ENCODE peak calls at places on chromosomes 13 and 19, in seven cellular contexts. One of them, this sample, is unnamed. For H3K27me3, the result is how much of the 10 kb centered on the place peaks cover.

GRCh38 chr19:53642381-53643099 is 10.7 kb downstream of the DPRX start:
- DNase-seq in H1: no peak
- DNase-seq in suprapubic skin: no peak
- DNase-seq in body of pancreas: no peak
- DNase-seq in hepatocyte: no peak
- DNase-seq in neural progenitor cell: no peak
- DNase-seq in astrocyte: no peak
- DNase-seq in this sample: peak

GRCh38 chr19:1045247-1045603 is 5.3 kb downstream of the ABCA7 start:
- DNase-seq in H1: peak
- DNase-seq in neural progenitor cell: peak
- DNase-seq in body of pancreas: peak
- DNase-seq in astrocyte: no peak
- DNase-seq in hepatocyte: no peak
- DNase-seq in suprapubic skin: no peak
- DNase-seq in this sample: peak

GRCh38 chr13:80825276-80825675 is 484.4 kb upstream of the SPRY2 start:
- DNase-seq in astrocyte: no peak
- DNase-seq in H1: no peak
- DNase-seq in neural progenitor cell: no peak
- DNase-seq in suprapubic skin: no peak
- DNase-seq in hepatocyte: no peak
- DNase-seq in body of pancreas: no peak
- DNase-seq in this sample: no peak

GRCh38 chr19:55305491-55305890 is 19.6 kb downstream of the TMEM150B start:
- DNase-seq in neural progenitor cell: peak
- DNase-seq in hepatocyte: no peak
- DNase-seq in suprapubic skin: no peak
- DNase-seq in H1: peak
- DNase-seq in body of pancreas: peak
- DNase-seq in astrocyte: no peak
- DNase-seq in this sample: peak

GRCh38 chr13:97434417-97435296 is 688 bp downstream of the RAP2A start:
- DNase-seq in H1: peak
- DNase-seq in body of pancreas: peak
- DNase-seq in suprapubic skin: peak
- DNase-seq in hepatocyte: no peak
- DNase-seq in neural progenitor cell: no peak
- DNase-seq in astrocyte: peak
- DNase-seq in this sample: no peak

GRCh38 chr19:39104104-39104708 is 20.0 kb downstream of the ACP7 start:
- DNase-seq in body of pancreas: no peak
- DNase-seq in hepatocyte: no peak
- DNase-seq in astrocyte: no peak
- DNase-seq in neural progenitor cell: no peak
- DNase-seq in H1: no peak
- DNase-seq in suprapubic skin: no peak
- DNase-seq in this sample: no peak

GRCh38 chr13:112740502-112741131 is 50.8 kb downstream of the ATP11A start:
- DNase-seq in hepatocyte: peak
- DNase-seq in body of pancreas: peak
- DNase-seq in suprapubic skin: peak
- DNase-seq in astrocyte: peak
- DNase-seq in neural progenitor cell: no peak
- DNase-seq in H1: no peak
- DNase-seq in this sample: no peak

GRCh38 chr19:2059422-2060201 is 8.6 kb upstream of the MKNK2 start:
- DNase-seq in neural progenitor cell: peak
- DNase-seq in hepatocyte: peak
- DNase-seq in body of pancreas: peak
- DNase-seq in H1: no peak
- DNase-seq in suprapubic skin: peak
- DNase-seq in astrocyte: peak
- DNase-seq in this sample: peak

GRCh38 chr13:93752506-93752905 is 525.9 kb downstream of the GPC6 start:
- DNase-seq in suprapubic skin: no peak
- DNase-seq in body of pancreas: no peak
- DNase-seq in astrocyte: no peak
- DNase-seq in hepatocyte: no peak
- DNase-seq in neural progenitor cell: no peak
- DNase-seq in H1: no peak
- DNase-seq in this sample: no peak

GRCh38 chr19:29662604-29663404 is 2.5 kb upstream of the PLEKHF1 start:
- DNase-seq in astrocyte: peak
- DNase-seq in H1: no peak
- DNase-seq in neural progenitor cell: no peak
- DNase-seq in suprapubic skin: peak
- DNase-seq in body of pancreas: peak
- DNase-seq in hepatocyte: peak
- DNase-seq in this sample: no peak

GRCh38 chr19:51690359-51691121 is 2.6 kb upstream of the SPACA6 start:
- DNase-seq in H1: peak
- DNase-seq in suprapubic skin: peak
- DNase-seq in neural progenitor cell: peak
- DNase-seq in body of pancreas: peak
- DNase-seq in hepatocyte: peak
- DNase-seq in astrocyte: peak
- DNase-seq in this sample: no peak

GRCh38 chr19:17184381-17184841 is 30.7 kb upstream of the USE1 start:
- DNase-seq in suprapubic skin: no peak
- DNase-seq in neural progenitor cell: no peak
- DNase-seq in astrocyte: no peak
- DNase-seq in hepatocyte: no peak
- DNase-seq in H1: no peak
- DNase-seq in body of pancreas: no peak
- DNase-seq in this sample: no peak

GRCh38 chr19:7211191-7211988 is 82.8 kb downstream of the INSR start:
- DNase-seq in H1: no peak
- DNase-seq in astrocyte: peak
- DNase-seq in body of pancreas: peak
- DNase-seq in hepatocyte: peak
- DNase-seq in suprapubic skin: no peak
- DNase-seq in neural progenitor cell: no peak
- DNase-seq in this sample: no peak
- H3K4me3 ChIP-seq in H1: no peak
- H3K4me3 ChIP-seq in astrocyte: no peak
- H3K4me3 ChIP-seq in body of pancreas: no peak
- H3K4me3 ChIP-seq in hepatocyte: no peak
- H3K4me3 ChIP-seq in suprapubic skin: no peak
- H3K4me3 ChIP-seq in neural progenitor cell: no peak
- H3K4me3 ChIP-seq in this sample: no peak

DNA sequence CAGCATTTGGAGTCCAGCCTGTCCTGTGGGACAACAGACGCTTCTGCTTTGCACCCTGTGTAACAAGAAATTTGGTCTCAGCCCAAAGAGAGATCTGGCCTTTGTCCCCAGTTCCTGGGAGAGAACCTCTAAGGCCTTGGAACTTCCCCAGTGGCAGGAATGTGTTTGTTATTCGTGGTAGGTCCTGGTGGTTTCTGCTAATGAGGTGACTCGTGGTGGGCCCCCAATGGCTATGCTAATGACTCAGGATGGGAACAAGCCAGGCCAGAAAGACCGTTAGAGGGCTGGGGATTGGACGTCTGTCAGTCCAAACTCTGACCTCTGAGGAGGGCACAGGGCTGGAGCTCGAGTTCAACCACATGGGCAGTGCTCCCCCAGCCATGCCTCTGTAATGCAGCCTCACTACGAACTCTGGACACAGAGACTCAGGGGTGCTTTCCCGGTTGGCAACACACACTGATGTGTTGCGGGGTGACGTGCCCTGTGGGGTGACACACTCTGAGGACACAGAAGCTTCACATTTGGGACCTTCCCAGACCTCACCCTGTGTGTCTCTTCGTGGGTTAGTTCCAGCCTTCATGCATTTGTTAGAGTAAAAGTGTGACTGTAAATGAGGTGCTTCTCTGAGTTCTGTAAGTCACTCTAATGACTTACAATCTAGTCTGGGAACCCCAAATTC is 38.9 kb downstream of the TEX29 start:
- DNase-seq in suprapubic skin: no peak
- DNase-seq in H1: peak
- DNase-seq in hepatocyte: no peak
- DNase-seq in astrocyte: no peak
- DNase-seq in body of pancreas: no peak
- DNase-seq in neural progenitor cell: peak
- DNase-seq in this sample: no peak
- TF ChIP-seq CTCF in suprapubic skin: no peak
- TF ChIP-seq CTCF in H1: peak
- TF ChIP-seq CTCF in hepatocyte: peak
- TF ChIP-seq CTCF in astrocyte: no peak
- TF ChIP-seq CTCF in body of pancreas: no peak
- TF ChIP-seq CTCF in neural progenitor cell: peak
- TF ChIP-seq CTCF in this sample: no peak

GRCh38 chr19:43724896-43725295 is 9.0 kb downstream of the IRGC start:
- DNase-seq in astrocyte: no peak
- DNase-seq in neural progenitor cell: no peak
- DNase-seq in body of pancreas: no peak
- DNase-seq in hepatocyte: no peak
- DNase-seq in H1: no peak
- DNase-seq in suprapubic skin: no peak
- DNase-seq in this sample: no peak
- H3K27me3 ChIP-seq in astrocyte: under half
- H3K27me3 ChIP-seq in neural progenitor cell: under half
- H3K27me3 ChIP-seq in body of pancreas: under half
- H3K27me3 ChIP-seq in hepatocyte: under half
- H3K27me3 ChIP-seq in H1: under half
- H3K27me3 ChIP-seq in suprapubic skin: under half
- H3K27me3 ChIP-seq in this sample: under half

GRCh38 chr13:41291246-41291645 is 19.8 kb upstream of the NAA16 start:
- DNase-seq in neural progenitor cell: no peak
- DNase-seq in hepatocyte: no peak
- DNase-seq in astrocyte: no peak
- DNase-seq in H1: no peak
- DNase-seq in suprapubic skin: no peak
- DNase-seq in body of pancreas: no peak
- DNase-seq in this sample: no peak
- H3K4me3 ChIP-seq in neural progenitor cell: no peak
- H3K4me3 ChIP-seq in hepatocyte: no peak
- H3K4me3 ChIP-seq in astrocyte: no peak
- H3K4me3 ChIP-seq in H1: no peak
- H3K4me3 ChIP-seq in suprapubic skin: no peak
- H3K4me3 ChIP-seq in body of pancreas: no peak
- H3K4me3 ChIP-seq in this sample: no peak

DNA sequence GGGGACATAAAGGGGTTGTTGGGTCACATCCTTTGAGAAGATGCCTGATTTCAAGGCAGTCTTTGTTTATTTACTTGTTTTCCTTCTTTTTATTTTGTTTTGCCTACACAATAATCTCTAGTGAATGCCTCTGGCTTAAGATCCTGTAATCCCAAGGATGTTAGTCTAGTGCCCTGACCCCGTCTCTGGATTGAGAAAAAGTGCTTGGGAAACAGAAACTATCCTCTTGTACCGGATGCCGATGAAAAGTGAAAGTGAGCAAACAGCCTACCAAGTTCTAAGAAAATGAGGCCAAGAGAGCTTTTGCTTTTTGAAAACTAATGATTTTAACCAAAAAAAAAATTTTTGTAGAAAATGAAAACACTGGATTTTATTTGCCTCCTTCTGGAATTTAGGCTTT is 42.1 kb upstream of the C1QTNF9 start:
- DNase-seq in hepatocyte: no peak
- DNase-seq in H1: no peak
- DNase-seq in body of pancreas: no peak
- DNase-seq in suprapubic skin: no peak
- DNase-seq in astrocyte: no peak
- DNase-seq in neural progenitor cell: no peak
- DNase-seq in this sample: no peak
- TF ChIP-seq CTCF in hepatocyte: no peak
- TF ChIP-seq CTCF in H1: no peak
- TF ChIP-seq CTCF in body of pancreas: no peak
- TF ChIP-seq CTCF in suprapubic skin: no peak
- TF ChIP-seq CTCF in astrocyte: no peak
- TF ChIP-seq CTCF in neural progenitor cell: no peak
- TF ChIP-seq CTCF in this sample: no peak

GRCh38 chr19:18603958-18604819 is 2.4 kb downstream of the CRLF1 start:
- DNase-seq in astrocyte: no peak
- DNase-seq in hepatocyte: no peak
- DNase-seq in suprapubic skin: no peak
- DNase-seq in body of pancreas: no peak
- DNase-seq in neural progenitor cell: peak
- DNase-seq in H1: peak
- DNase-seq in this sample: no peak

GRCh38 chr19:18603255-18603957 is 3.2 kb downstream of the CRLF1 start:
- DNase-seq in astrocyte: no peak
- DNase-seq in suprapubic skin: no peak
- DNase-seq in H1: peak
- DNase-seq in hepatocyte: no peak
- DNase-seq in body of pancreas: no peak
- DNase-seq in neural progenitor cell: peak
- DNase-seq in this sample: no peak

GRCh38 chr19:18605546-18606280 is 886 bp downstream of the CRLF1 start:
- DNase-seq in neural progenitor cell: peak
- DNase-seq in hepatocyte: no peak
- DNase-seq in H1: no peak
- DNase-seq in suprapubic skin: no peak
- DNase-seq in body of pancreas: no peak
- DNase-seq in astrocyte: no peak
- DNase-seq in this sample: no peak

GRCh38 chr19:18605196-18605545 is 1.4 kb downstream of the CRLF1 start:
- DNase-seq in neural progenitor cell: no peak
- DNase-seq in H1: no peak
- DNase-seq in body of pancreas: no peak
- DNase-seq in hepatocyte: no peak
- DNase-seq in suprapubic skin: no peak
- DNase-seq in astrocyte: no peak
- DNase-seq in this sample: no peak

DNA sequence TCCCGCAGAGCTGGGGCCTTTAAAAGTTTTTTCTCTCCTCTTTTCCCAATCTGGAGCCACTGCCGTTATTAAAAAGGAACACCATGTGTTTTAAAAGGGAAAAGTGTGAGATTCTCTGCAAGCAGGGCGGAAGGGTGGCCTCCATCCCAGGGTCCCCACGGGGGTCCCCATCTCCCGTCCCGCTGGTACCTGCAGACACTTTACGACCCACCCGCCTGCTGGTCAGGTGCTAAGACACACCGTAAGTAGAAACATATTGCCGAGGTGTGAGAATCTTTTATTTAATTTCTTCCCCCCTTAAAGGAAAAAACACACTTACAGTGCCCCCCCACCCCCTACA is 1.8 kb downstream of the CRLF1 start:
- DNase-seq in hepatocyte: no peak
- DNase-seq in neural progenitor cell: no peak
- DNase-seq in H1: no peak
- DNase-seq in body of pancreas: no peak
- DNase-seq in astrocyte: no peak
- DNase-seq in suprapubic skin: no peak
- DNase-seq in this sample: no peak
- H3K27me3 ChIP-seq in hepatocyte: half or more
- H3K27me3 ChIP-seq in neural progenitor cell: half or more
- H3K27me3 ChIP-seq in H1: half or more
- H3K27me3 ChIP-seq in body of pancreas: under half
- H3K27me3 ChIP-seq in astrocyte: under half
- H3K27me3 ChIP-seq in suprapubic skin: half or more
- H3K27me3 ChIP-seq in this sample: under half

This sample was measured in Caco-2.